ENCODE peak calls at places on chromosomes 7 and 10, in five cellular contexts. N is NCI-H1092 treated with DMSO at 0.1 percent for 48 hours, M is hypothalamus, L is ascending aorta, Y is neural progenitor cell. O is an unnamed sample.

GRCh38 chr7:121456785-121457359 is 60.8 kb upstream of the FAM3C start:
- DNase-seq in N (no peak), M (no peak), L (no peak), Y (no peak), O (no peak)

GRCh38 chr7:87202208-87202607 is 17.3 kb downstream of the TMEM243 start:
- DNase-seq in N (no peak), M (no peak), L (no peak), Y (no peak), O (no peak)

GRCh38 chr7:154186811-154187210 is 134.6 kb downstream of the DPP6 start:
- DNase-seq in N (no peak), M (no peak), L (no peak), Y (no peak), O (no peak)

GRCh38 chr10:113058175-113058961 is 108.3 kb downstream of the TCF7L2 start:
- DNase-seq in N (peak; percentile 68), M (no peak), L (no peak), Y (peak; percentile 74), O (no peak)

GRCh38 chr7:46191776-46192175 is 270.7 kb upstream of the IGFBP3 start:
- DNase-seq in N (no peak), M (no peak), L (no peak), Y (no peak), O (no peak)

GRCh38 chr10:24894309-24894708 is 58.1 kb downstream of the PRTFDC1 start:
- DNase-seq in N (no peak), M (no peak), L (no peak), Y (no peak), O (no peak)

GRCh38 chr7:144384071-144384470 is 19.4 kb downstream of the NOBOX start:
- DNase-seq in N (no peak), M (no peak), L (no peak), Y (no peak), O (no peak)

GRCh38 chr7:143410523-143411004 is 1.9 kb upstream of the EPHA1 start:
- DNase-seq in N (no peak), M (no peak), L (no peak), Y (no peak), O (no peak)

GRCh38 chr7:136890379-136890778 is 21.9 kb downstream of the CHRM2 start:
- DNase-seq in N (no peak), M (no peak), L (no peak), Y (no peak), O (no peak)

GRCh38 chr7:155950898-155951553 is 138.8 kb upstream of the SHH start:
- DNase-seq in N (no peak), M (no peak), L (no peak), Y (no peak), O (no peak)

GRCh38 chr7:102908676-102909075 is 4.1 kb upstream of the LRRC17 start:
- DNase-seq in N (no peak), M (no peak), L (no peak), Y (no peak), O (no peak)

GRCh38 chr7:106071356-106071998 is 40.6 kb downstream of the SYPL1 start:
- DNase-seq in N (no peak), M (no peak), L (no peak), Y (no peak), O (no peak)

GRCh38 chr7:128672927-128673517 is 930 bp downstream of the GARIN1A start:
- DNase-seq in N (peak; percentile 15), M (no peak), L (no peak), Y (peak; percentile 70), O (peak; percentile 73)

GRCh38 chr7:131346885-131347592 is 19.4 kb downstream of the MKLN1 start:
- DNase-seq in N (peak; percentile 14), M (no peak), L (no peak), Y (peak; percentile 11), O (no peak)

GRCh38 chr7:134690614-134691504 is 44.2 kb downstream of the BPGM start:
- DNase-seq in N (no peak), M (no peak), L (no peak), Y (no peak), O (peak; percentile 57)

GRCh38 chr10:27247037-27247436 is 6.4 kb upstream of the ACBD5 start:
- DNase-seq in N (no peak), M (no peak), L (no peak), Y (no peak), O (no peak)

GRCh38 chr10:90602815-90603600 is 254.8 kb downstream of the HTR7 start:
- DNase-seq in N (no peak), M (no peak), L (no peak), Y (no peak), O (no peak)

GRCh38 chr10:103551619-103552602 is 58.4 kb downstream of the NEURL1 start:
- DNase-seq in N (no peak), M (no peak), L (no peak), Y (no peak), O (no peak)

O was measured in head of caudate nucleus.